ENCODE peak calls at places on chromosomes 7 and 10, in four cellular contexts. D, O, Q and H are unnamed samples.

GRCh38 chr10:43137701-43137970 is 609 bp upstream of the CSGALNACT2 start:
- DNase-seq in D (peak; percentile 43), O (peak; percentile 70), Q (peak; percentile 32), H (no peak)

GRCh38 chr10:59079386-59080226 is 96.8 kb upstream of the PHYHIPL start:
- DNase-seq in D (no peak), O (no peak), Q (no peak), H (no peak)

GRCh38 chr10:24814568-24815313 is 91.1 kb upstream of the ARHGAP21 start:
- DNase-seq in D (no peak), Q (no peak), O (no peak), H (no peak)

GRCh38 chr10:127776816-127777215 is 39.8 kb downstream of the FOXI2 start:
- DNase-seq in D (no peak), O (no peak), Q (no peak), H (no peak)

GRCh38 chr7:143248781-143249354 is 14.4 kb upstream of the GSTK1 start:
- DNase-seq in Q (no peak), D (no peak), O (no peak), H (no peak)

GRCh38 chr7:521221-522070 is 1.8 kb upstream of the PDGFA start:
- DNase-seq in Q (no peak), O (peak; percentile 69), D (peak; percentile 43), H (no peak)

GRCh38 chr10:61465807-61466425 is 12.7 kb upstream of the TMEM26 start:
- DNase-seq in D (no peak), O (no peak), Q (no peak), H (no peak)

GRCh38 chr10:131776496-131776895 is 124.3 kb upstream of the PPP2R2D start:
- DNase-seq in Q (no peak), D (no peak), O (no peak), H (no peak)

GRCh38 chr7:18667466-18667865 is 171.9 kb downstream of the HDAC9 start:
- DNase-seq in O (no peak), Q (no peak), D (no peak), H (no peak)

GRCh38 chr10:2296179-2296578 is 558.9 kb upstream of the ADARB2 start:
- DNase-seq in O (no peak), Q (no peak), D (no peak), H (no peak)

GRCh38 chr10:119120413-119120867 is 16.5 kb downstream of the DENND10 start:
- DNase-seq in Q (no peak), O (no peak), D (no peak), H (no peak)

GRCh38 chr10:112585052-112585451 is 138.0 kb downstream of the VTI1A start:
- DNase-seq in Q (no peak), O (no peak), D (no peak), H (no peak)

GRCh38 chr10:51074238-51075028 is at the start of gene PRKG1:
- DNase-seq in O (peak; percentile 81), Q (no peak), D (peak; percentile 88), H (no peak)

GRCh38 chr7:103391976-103392375 is 44.5 kb downstream of the PSMC2 start:
- DNase-seq in Q (no peak), O (no peak), D (no peak), H (no peak)

GRCh38 chr7:133510326-133511055 is 257.6 kb downstream of the EXOC4 start:
- DNase-seq in Q (no peak), O (no peak), D (no peak), H (no peak)

GRCh38 chr10:48501226-48501625 is 103.6 kb downstream of the ARHGAP22 start:
- DNase-seq in O (no peak), D (peak; percentile 2), Q (no peak), H (no peak)

GRCh38 chr10:73774637-73775036 is 7.2 kb upstream of the CHCHD1 start:
- DNase-seq in Q (peak; percentile 39), O (no peak), D (no peak), H (no peak)

GRCh38 chr7:47128719-47129118 is 453.2 kb downstream of the TNS3 start:
- DNase-seq in O (no peak), Q (no peak), D (no peak), H (no peak)

GRCh38 chr10:86603256-86603655 is 51.1 kb upstream of the OPN4 start:
- DNase-seq in O (no peak), Q (no peak), D (no peak), H (no peak)

GRCh38 chr7:35729061-35729783 is 34.3 kb upstream of the HERPUD2 start:
- DNase-seq in Q (peak; percentile 78), D (no peak), O (no peak), H (no peak)

GRCh38 chr7:45689011-45689796 is 115.0 kb downstream of the ADCY1 start:
- DNase-seq in Q (no peak), D (no peak), O (no peak), H (no peak)

GRCh38 chr10:28047061-28047460 is 48.2 kb upstream of the ODAD2 start:
- DNase-seq in D (no peak), O (no peak), Q (no peak), H (no peak)

GRCh38 chr7:150728609-150729008 is 8.6 kb upstream of the GIMAP5 start:
- DNase-seq in D (no peak), O (no peak), Q (no peak), H (no peak)

GRCh38 chr7:148973256-148973655 is 55.0 kb downstream of the PDIA4 start:
- DNase-seq in O (no peak), D (no peak), Q (no peak), H (no peak)

GRCh38 chr10:77911535-77912123 is 14.9 kb downstream of the DLG5 start:
- DNase-seq in O (no peak), Q (no peak), D (no peak), H (no peak)

GRCh38 chr7:95011156-95011928 is 103.9 kb downstream of the PPP1R9A start:
- DNase-seq in Q (no peak), D (no peak), O (no peak), H (no peak)

GRCh38 chr10:119456435-119456810 is 86.1 kb downstream of the RGS10 start:
- DNase-seq in Q (no peak), D (no peak), O (no peak), H (no peak)

GRCh38 chr10:73588656-73589055 is 2.5 kb downstream of the USP54 start:
- DNase-seq in D (no peak), Q (no peak), O (no peak), H (no peak)

GRCh38 chr7:74203157-74203556 is 6.6 kb upstream of the LAT2 start:
- DNase-seq in D (no peak), O (no peak), Q (no peak), H (no peak)

GRCh38 chr7:17772581-17773288 is 167.6 kb downstream of the SNX13 start:
- DNase-seq in Q (no peak), D (no peak), O (no peak), H (no peak)

GRCh38 chr10:132889556-132889955 is 52.8 kb downstream of the CFAP46 start:
- DNase-seq in O (peak; percentile 4), D (no peak), Q (no peak), H (peak; percentile 27)

GRCh38 chr10:11183000-11183399 is 165.3 kb downstream of the CELF2 start:
- DNase-seq in O (no peak), D (no peak), Q (no peak), H (no peak)

GRCh38 chr7:75758491-75758890 is 13.5 kb downstream of the CCL26 start:
- DNase-seq in D (no peak), Q (no peak), O (no peak), H (no peak)

DNA sequence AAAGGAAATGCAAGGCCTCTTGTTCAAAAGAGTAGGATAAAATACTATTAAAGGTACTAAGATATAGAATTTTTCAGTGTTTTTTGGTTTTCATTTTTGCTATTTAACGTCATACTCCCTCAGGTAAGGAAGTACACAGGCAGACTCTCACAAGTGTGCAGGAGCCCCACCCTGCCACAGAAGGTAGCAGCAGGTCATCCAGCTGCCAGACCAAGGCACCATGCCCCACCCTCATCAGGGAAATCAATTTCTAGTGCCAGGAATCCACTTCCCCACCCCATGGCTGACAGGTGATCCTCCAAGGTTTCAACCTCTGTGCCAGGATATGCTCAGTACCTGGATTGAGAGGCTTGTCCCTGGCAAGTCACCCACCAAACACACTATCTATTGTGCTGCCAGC is 712.9 kb downstream of the SORCS3 start:
- DNase-seq in O (no peak), D (no peak), Q (no peak), H (no peak)
- TF ChIP-seq CTCF in O (no peak), D (no peak), Q (no peak), H (no peak)

DNA sequence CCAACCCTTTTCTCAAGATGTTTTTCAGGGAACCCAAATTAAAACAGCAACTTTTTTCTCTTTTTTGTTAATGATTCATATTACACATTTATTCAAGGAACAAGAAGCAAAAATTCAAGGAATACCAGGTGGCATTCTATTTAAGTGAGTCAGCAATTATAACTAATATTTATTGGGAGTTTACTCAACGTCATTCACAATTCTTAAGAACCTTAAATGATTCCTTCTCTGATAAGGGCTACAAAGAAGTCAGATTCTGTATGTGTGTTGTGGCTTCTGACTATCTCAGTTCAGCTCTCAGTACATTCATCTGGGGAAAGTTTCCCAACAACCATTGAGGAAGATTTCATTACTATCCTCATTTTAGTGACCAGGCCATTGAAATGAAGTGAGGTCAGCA is 470.7 kb upstream of the AKR1E2 start:
- DNase-seq in D (no peak), O (no peak), Q (no peak), H (no peak)
- H3K27ac ChIP-seq in D (no peak overlapping the region), O (no peak overlapping the region), Q (no peak overlapping the region), H (no peak overlapping the region)

DNA sequence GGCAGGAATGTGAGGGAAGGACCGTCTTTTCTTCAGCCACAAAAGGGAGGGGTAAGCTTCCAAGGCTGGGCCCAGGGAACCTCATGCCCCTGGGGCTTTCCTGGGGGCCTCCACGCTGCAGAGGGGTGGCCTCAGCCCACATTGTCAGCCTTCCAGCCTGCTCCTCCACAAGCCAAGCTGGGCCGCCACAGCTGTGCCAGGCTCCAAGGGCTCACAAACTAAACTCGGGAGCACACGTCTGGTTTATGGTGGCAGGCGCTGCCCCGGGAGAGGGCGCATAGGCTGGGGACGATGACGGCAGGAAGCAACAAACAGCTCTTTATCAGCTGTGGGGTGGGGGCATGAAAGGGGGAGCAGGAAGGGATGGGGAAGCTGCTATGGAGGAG is 6.3 kb upstream of the CDH23 start:
- DNase-seq in O (no peak), D (no peak), Q (no peak), H (no peak)
- H3K27me3 ChIP-seq in O (no peaks in the 10 kb centered on the region), D (no peaks in the 10 kb centered on the region), Q (peaks cover 5% of the 10 kb centered on the region), H (peaks cover 19% of the 10 kb centered on the region)

GRCh38 chr10:4763513-4763912 is 62.5 kb upstream of the AKR1E2 start:
- DNase-seq in O (no peak), D (no peak), Q (no peak), H (no peak)

GRCh38 chr10:4765428-4765827 is 60.6 kb upstream of the AKR1E2 start:
- DNase-seq in O (no peak), Q (no peak), D (no peak), H (no peak)

GRCh38 chr10:4767033-4767814 is 58.8 kb upstream of the AKR1E2 start:
- DNase-seq in Q (no peak), O (no peak), D (peak; percentile 10), H (no peak)

GRCh38 chr10:4766449-4766848 is 59.6 kb upstream of the AKR1E2 start:
- DNase-seq in D (no peak), Q (no peak), O (no peak), H (no peak)

DNA sequence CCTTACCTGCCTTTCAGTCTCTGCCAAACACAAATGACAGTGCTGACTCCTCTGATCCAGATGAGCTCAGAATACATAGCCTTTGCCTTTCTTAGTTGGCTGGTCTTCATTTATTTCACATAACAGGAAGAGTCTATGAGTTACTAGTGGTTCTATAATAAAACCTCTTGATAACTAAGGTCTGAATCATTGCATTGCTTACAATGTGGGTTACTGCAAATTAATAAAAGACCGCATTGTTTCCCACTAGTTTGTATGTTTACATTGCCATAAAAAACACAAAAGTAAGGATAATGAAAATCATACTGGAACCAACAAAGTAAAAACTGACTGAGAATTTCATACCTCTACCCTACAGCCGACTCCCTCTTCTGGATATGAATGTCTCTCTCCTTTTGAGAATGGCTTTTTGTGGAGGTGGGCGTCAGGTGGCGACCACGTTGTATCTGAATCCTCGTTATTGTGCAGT is 62.0 kb upstream of the AKR1E2 start:
- DNase-seq in O (no peak), D (no peak), Q (no peak), H (no peak)
- TF ChIP-seq CTCF in O (no peak), D (no peak), Q (no peak), H (no peak)